ENCODE peak calls at places on chromosomes 7 and 10, in four cellular contexts. One of them, this sample, is unnamed.

GRCh38 chr7:6212008-6212407 is 60.4 kb downstream of the CYTH3 start:
- DNase-seq in foreskin fibroblast: no peak
- DNase-seq in HFF-Myc: no peak
- DNase-seq in cardiac fibroblast: no peak
- DNase-seq in this sample: no peak

GRCh38 chr10:116553378-116553980 is 7.7 kb downstream of the PNLIP start:
- DNase-seq in cardiac fibroblast: no peak
- DNase-seq in foreskin fibroblast: no peak
- DNase-seq in HFF-Myc: no peak
- DNase-seq in this sample: peak

GRCh38 chr10:62374862-62375710 is 917 bp downstream of the ZNF365 start:
- DNase-seq in HFF-Myc: no peak
- DNase-seq in foreskin fibroblast: peak
- DNase-seq in cardiac fibroblast: no peak
- DNase-seq in this sample: peak

GRCh38 chr7:65463184-65463583 is 89.5 kb downstream of the ZNF92 start:
- DNase-seq in HFF-Myc: no peak
- DNase-seq in cardiac fibroblast: no peak
- DNase-seq in foreskin fibroblast: no peak
- DNase-seq in this sample: peak

GRCh38 chr7:19958309-19958896 is 185.0 kb upstream of the TMEM196 start:
- DNase-seq in foreskin fibroblast: peak
- DNase-seq in HFF-Myc: no peak
- DNase-seq in cardiac fibroblast: peak
- DNase-seq in this sample: peak

GRCh38 chr7:149283321-149283720 is 21.3 kb downstream of the ZNF783 start:
- DNase-seq in HFF-Myc: no peak
- DNase-seq in foreskin fibroblast: no peak
- DNase-seq in cardiac fibroblast: no peak
- DNase-seq in this sample: no peak

GRCh38 chr7:3065724-3066143 is 22.1 kb upstream of the CARD11 start:
- DNase-seq in foreskin fibroblast: no peak
- DNase-seq in cardiac fibroblast: peak
- DNase-seq in HFF-Myc: no peak
- DNase-seq in this sample: peak

GRCh38 chr7:15561840-15562239 is at the start of gene AGMO:
- DNase-seq in cardiac fibroblast: peak
- DNase-seq in HFF-Myc: no peak
- DNase-seq in foreskin fibroblast: peak
- DNase-seq in this sample: peak

GRCh38 chr10:77317221-77317620 is 320.4 kb downstream of the KCNMA1 start:
- DNase-seq in foreskin fibroblast: no peak
- DNase-seq in cardiac fibroblast: no peak
- DNase-seq in HFF-Myc: no peak
- DNase-seq in this sample: no peak

GRCh38 chr7:120793213-120793936 is 64.6 kb downstream of the TSPAN12 start:
- DNase-seq in HFF-Myc: no peak
- DNase-seq in cardiac fibroblast: no peak
- DNase-seq in foreskin fibroblast: no peak
- DNase-seq in this sample: no peak

DNA sequence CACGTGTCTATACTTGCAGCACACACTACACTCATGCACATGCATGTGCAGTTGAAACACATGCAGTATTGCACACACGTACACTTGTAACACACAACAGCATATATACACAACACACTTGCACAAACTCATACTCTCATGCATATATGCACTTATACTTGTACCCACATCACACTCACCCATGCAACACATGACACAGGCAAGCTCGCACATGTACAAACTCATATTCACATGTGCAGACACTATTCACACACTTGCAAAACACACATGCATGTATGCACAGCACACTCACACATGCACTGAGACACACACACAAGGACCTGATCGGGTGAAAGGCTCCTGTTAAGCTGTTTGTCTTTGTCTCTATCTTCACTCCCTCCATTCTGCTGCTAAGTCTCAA is 169.8 kb downstream of the ZMYND11 start:
- DNase-seq in HFF-Myc: no peak
- DNase-seq in foreskin fibroblast: no peak
- DNase-seq in cardiac fibroblast: no peak
- DNase-seq in this sample: no peak
- H3K4me3 ChIP-seq in HFF-Myc: no peak
- H3K4me3 ChIP-seq in foreskin fibroblast: no peak
- H3K4me3 ChIP-seq in cardiac fibroblast: no peak
- H3K4me3 ChIP-seq in this sample: no peak

GRCh38 chr10:104350146-104350635 is 3.4 kb upstream of the CFAP58 start:
- DNase-seq in HFF-Myc: no peak
- DNase-seq in cardiac fibroblast: peak
- DNase-seq in foreskin fibroblast: peak
- DNase-seq in this sample: peak
- TF ChIP-seq CTCF in HFF-Myc: peak
- TF ChIP-seq CTCF in cardiac fibroblast: peak
- TF ChIP-seq CTCF in foreskin fibroblast: peak
- TF ChIP-seq CTCF in this sample: peak

DNA sequence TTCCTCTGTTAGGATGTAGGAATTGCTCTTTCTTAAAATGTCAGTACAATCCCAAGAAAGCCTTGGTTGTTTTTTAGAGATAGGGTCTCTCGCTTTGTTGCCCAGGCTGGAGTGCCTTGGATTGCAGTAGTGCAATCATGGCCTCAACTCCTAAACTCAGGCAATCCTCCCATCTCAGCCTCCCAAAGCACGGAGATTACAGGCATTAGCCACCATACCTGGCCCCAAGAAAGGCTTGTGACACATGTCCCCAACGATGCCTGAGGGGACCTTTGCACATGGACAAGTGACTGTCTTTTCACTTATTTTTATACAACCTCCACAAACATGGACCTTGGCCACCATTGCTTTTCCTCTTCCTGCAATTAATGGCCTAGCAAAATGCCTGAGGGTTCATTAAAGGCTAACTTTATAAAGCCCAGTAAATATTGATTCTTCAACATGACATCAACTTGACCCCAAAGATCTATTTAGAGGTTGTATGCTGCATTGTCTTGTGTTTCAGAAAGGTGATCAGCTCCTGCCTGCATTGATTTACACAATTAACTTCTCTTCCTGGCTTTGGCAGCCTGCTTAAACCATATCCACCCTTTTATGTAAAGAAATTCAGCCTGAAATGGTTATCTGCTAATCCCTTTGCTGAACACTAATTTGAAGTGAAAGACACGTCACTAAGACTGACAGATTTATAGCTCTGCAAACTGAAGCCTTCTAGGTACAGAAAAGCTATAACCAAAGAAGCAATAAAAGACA is 10.1 kb upstream of the SPOCK2 start:
- DNase-seq in HFF-Myc: no peak
- DNase-seq in foreskin fibroblast: no peak
- DNase-seq in cardiac fibroblast: no peak
- DNase-seq in this sample: no peak
- H3K4me3 ChIP-seq in HFF-Myc: no peak
- H3K4me3 ChIP-seq in foreskin fibroblast: no peak
- H3K4me3 ChIP-seq in cardiac fibroblast: no peak
- H3K4me3 ChIP-seq in this sample: no peak

GRCh38 chr7:117399820-117400422 is 27.4 kb downstream of the ASZ1 start:
- DNase-seq in cardiac fibroblast: peak
- DNase-seq in HFF-Myc: no peak
- DNase-seq in foreskin fibroblast: peak
- DNase-seq in this sample: peak
- TF ChIP-seq CTCF in cardiac fibroblast: peak
- TF ChIP-seq CTCF in HFF-Myc: peak
- TF ChIP-seq CTCF in foreskin fibroblast: peak
- TF ChIP-seq CTCF in this sample: peak

DNA sequence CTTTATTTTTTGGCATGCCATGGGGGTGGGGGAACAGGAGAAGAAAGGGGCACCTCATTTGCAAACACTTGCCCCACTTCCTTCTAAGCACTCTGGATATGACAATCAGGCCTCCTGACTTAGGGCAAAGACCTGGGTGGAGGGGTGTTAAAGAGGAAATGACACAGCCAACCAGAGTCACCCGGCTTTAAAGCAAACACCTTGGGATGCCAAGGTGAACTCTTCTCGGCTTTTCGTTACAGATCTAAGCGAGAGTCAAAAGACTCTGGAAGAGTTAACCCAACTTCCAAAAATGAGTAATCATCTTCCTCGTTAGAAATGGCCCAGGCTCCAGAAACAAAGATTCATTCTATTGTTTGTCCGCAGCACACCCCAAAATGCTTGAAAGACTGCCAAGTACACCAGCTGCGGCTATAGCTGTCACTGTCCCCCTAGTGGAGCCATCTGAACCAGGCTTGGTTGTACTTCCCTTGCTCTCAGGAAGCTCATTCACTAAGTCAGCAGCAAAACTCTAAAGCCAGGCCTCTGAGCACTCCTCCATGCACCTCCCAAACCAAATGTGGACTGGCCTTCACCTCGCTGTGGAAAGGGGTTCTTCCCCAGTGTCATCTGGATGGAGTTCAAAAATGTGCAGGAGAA is 24.8 kb downstream of the FAM53B start:
- DNase-seq in HFF-Myc: no peak
- DNase-seq in foreskin fibroblast: peak
- DNase-seq in cardiac fibroblast: peak
- DNase-seq in this sample: peak
- H3K4me3 ChIP-seq in HFF-Myc: no peak
- H3K4me3 ChIP-seq in foreskin fibroblast: no peak
- H3K4me3 ChIP-seq in cardiac fibroblast: no peak
- H3K4me3 ChIP-seq in this sample: no peak

DNA sequence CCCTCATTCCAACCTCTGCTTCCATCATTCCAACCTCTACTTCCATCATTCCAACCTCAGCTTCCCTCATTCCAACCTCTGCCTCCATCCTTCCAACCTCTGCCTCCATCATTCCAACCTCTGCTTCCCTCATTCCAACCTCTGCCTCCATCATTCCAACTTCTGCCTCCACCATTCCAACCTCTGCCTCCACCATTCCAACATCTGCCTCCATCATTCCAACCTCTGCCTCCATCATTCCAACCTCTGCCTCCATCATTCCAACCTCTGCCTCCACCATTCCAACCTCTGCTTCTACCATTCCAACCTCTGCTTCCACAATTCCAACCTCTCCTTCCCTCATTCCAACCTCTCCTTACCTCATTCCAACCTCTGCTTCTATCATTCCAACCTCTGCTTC is 30.3 kb downstream of the CCDC71L start:
- DNase-seq in foreskin fibroblast: no peak
- DNase-seq in HFF-Myc: no peak
- DNase-seq in cardiac fibroblast: no peak
- DNase-seq in this sample: no peak
- TF ChIP-seq CTCF in foreskin fibroblast: no peak
- TF ChIP-seq CTCF in HFF-Myc: no peak
- TF ChIP-seq CTCF in cardiac fibroblast: no peak
- TF ChIP-seq CTCF in this sample: no peak

DNA sequence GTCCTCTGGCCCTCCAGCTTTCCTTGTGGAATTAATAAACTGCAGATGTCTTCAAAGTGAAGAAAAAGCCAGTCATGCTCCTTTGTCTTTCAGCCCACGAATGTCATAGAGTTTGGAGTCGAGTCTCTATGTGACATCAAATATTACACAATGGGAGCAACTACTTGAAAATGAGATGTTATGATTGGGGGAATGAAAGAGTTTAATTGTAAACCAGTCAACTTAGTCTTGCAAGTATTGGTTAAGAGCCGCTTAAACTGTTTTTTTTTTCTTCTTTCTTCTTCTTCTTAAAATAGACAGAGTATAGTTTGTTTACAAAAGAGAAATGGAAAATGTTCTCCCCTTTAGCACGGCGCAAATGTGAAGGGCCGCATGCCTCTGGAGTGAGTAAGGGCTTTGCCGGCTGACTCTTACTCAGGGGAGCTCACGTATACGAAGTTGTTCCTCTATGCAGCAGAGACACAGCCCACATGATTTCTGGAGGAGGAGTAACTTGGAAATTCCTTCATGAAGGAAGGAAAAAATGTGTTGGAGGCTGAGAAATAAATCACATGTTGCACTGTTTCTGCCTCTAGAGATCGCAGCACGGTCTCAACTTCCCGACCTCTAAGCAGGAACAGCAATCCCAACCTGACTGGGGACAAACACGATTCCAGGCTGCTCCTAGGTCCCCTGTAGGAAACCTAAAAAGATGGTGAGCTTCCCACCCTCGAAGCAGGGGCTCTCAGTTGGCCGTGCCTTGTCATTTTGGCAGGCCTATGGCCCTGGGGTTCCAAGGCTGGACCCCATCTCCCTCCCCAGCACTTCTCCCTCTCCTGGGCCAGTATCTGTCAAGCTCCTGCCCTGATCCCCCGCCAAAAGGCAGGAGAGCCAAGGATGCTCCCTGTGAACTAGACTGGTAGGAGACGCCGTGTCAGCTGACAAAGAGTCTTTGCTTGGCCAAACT is 44.9 kb downstream of the MYOF start:
- DNase-seq in cardiac fibroblast: peak
- DNase-seq in foreskin fibroblast: peak
- DNase-seq in HFF-Myc: peak
- DNase-seq in this sample: peak
- H3K4me3 ChIP-seq in cardiac fibroblast: peak
- H3K4me3 ChIP-seq in foreskin fibroblast: peak
- H3K4me3 ChIP-seq in HFF-Myc: peak
- H3K4me3 ChIP-seq in this sample: no peak